ENCODE peak calls at places on chromosomes 13 and 19, in seven cellular contexts. B is heart right ventricle; Z is effector memory CD4-positive, alpha-beta T cell; U is SJSA1; T is stomach; S is CD8-positive, alpha-beta memory T cell; M is RWPE2. J is an unnamed sample. For H3K9me3 and H3K36me3, the result is how much of the 10 kb centered on the place peaks cover.

GRCh38 chr19:33280351-33280921 is 21.9 kb downstream of the CEBPA start:
- DNase-seq in B (no peak), Z (no peak), U (no peak), T (no peak), S (no peak), M (no peak), J (no peak)

GRCh38 chr13:91894311-91894710 is 495.9 kb downstream of the GPC5 start:
- DNase-seq in B (no peak), Z (no peak), U (no peak), T (no peak), S (no peak), M (no peak), J (peak)

GRCh38 chr19:38849746-38850230 is at the start of gene HNRNPL:
- DNase-seq in B (no peak), Z (peak), U (no peak), T (peak), S (peak), M (no peak), J (no peak)

GRCh38 chr13:33125821-33126570 is 109.8 kb downstream of the KL start:
- DNase-seq in B (peak), Z (no peak), U (peak), T (no peak), S (no peak), M (peak), J (peak)

GRCh38 chr13:98201178-98201577 is 24.1 kb upstream of the RNF113B start:
- DNase-seq in B (no peak), Z (no peak), U (no peak), T (no peak), S (no peak), M (no peak), J (no peak)

GRCh38 chr13:42969558-42970172 is 22.4 kb downstream of the EPSTI1 start:
- DNase-seq in B (peak), Z (peak), U (peak), T (peak), S (peak), M (peak), J (peak)

GRCh38 chr19:3243851-3244700 is 19.6 kb downstream of the CELF5 start:
- DNase-seq in B (peak), Z (no peak), U (peak), T (peak), S (no peak), M (no peak), J (peak)

GRCh38 chr19:31402529-31402928 is 53.3 kb upstream of the TSHZ3 start:
- DNase-seq in B (no peak), Z (no peak), U (no peak), T (no peak), S (no peak), M (no peak), J (no peak)

GRCh38 chr19:33660426-33661160 is 38.8 kb downstream of the CHST8 start:
- DNase-seq in B (no peak), Z (no peak), U (no peak), T (no peak), S (no peak), M (no peak), J (no peak)

DNA sequence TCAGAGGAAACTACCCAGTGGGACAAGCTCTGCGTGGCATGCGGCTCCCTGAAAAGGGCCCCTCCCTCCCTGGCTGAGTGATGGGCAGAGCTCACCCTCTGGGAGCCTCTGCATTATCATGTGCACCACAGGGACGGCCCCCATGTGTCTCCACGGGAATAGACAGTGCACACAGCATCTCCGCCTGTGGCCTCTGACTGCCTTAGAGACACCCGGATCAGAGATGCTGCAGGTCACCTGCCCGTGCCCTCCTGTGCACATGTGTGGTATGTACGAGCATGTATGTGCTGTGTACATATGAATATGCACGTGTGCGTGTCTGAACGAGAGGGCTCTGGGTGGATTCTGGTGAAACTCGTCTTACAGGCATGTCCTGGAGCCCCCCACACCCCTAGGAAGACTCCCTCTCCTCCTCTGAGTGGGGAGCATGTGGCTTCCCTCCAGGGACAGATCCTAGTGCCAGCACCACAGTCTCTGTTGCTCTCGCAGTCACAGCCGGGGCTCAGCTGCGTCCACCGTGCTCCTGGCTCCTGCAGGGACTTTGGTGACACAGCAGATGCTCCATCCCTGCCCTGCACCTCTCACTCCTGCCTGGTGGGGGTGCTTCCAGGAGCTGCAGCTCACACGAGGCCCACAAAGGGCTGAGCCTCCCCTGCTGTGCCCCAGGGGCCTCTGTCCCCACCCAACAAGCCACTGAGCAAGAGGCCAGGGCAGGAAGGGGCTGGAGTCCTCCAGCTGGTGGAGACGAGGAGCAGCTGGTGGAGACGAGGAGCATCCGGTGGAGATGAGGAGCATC is 19.6 kb downstream of the C13orf46 start:
- DNase-seq in B (no peak), Z (no peak), U (no peak), T (no peak), S (no peak), M (no peak), J (no peak)
- H3K4me3 ChIP-seq in B (no peak), Z (no peak), U (no peak), T (no peak), S (no peak), M (no peak), J (no peak)

DNA sequence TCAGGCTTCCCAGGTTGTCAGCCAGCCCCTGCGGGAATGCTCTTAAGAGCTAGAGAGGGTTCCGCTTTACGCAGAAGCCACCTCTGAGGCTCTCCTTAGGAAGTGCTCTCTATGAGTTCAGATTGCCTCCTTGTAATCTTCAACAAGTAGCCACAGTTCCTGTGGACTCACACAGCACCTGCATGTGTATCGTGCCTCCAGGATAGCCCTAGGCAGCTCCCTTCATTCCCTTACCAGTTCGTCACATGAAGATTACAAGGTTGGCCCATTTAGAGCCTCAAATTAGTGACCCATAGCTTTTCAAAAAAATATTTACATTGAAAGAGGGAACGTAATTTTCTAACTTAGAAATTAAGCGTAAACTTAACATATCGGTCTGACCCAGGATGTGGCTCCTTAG is 284.3 kb downstream of the MTUS2 start:
- DNase-seq in B (no peak), Z (no peak), U (no peak), T (no peak), S (no peak), M (no peak), J (no peak)
- H3K9me3 ChIP-seq in B (under half), Z (under half), U (under half), T (under half), S (under half), M (under half), J (under half)

GRCh38 chr19:13808856-13809255 is 13.6 kb downstream of the ZSWIM4 start:
- DNase-seq in B (no peak), Z (no peak), U (no peak), T (no peak), S (no peak), M (peak), J (no peak)
- H3K36me3 ChIP-seq in B (under half), Z (under half), U (under half), T (under half), S (under half), M (under half), J (half or more)

GRCh38 chr13:28545583-28546333 is 50.8 kb upstream of the FLT1 start:
- DNase-seq in B (no peak), Z (no peak), U (no peak), T (no peak), S (no peak), M (no peak), J (no peak)
- H3K4me3 ChIP-seq in B (no peak), Z (no peak), U (no peak), T (no peak), S (no peak), M (no peak), J (no peak)

DNA sequence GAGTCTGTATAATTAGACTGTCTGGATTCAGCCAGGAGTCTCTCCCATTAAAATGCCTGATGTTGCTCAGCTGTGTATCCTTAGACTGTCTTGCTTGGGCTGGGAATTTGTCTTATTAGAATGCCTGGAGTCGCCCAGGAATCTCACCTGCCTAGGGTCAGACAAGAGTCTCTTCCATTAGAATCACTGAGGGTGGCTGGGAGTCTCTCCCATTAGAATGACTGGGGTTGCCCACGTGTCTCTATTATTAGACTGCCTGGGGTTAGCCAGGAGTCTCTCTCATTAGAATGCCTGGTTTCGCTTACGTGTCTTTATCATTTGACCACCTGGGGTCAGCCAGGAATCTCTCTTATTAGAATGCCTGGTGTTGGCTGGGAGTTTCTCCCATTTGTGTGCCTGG is 1450.0 kb downstream of the UQCRFS1 start:
- DNase-seq in B (no peak), Z (no peak), U (no peak), T (no peak), S (no peak), M (no peak), J (no peak)
- H3K9me3 ChIP-seq in B (under half), Z (under half), U (under half), T (under half), S (under half), M (under half), J (under half)